ENCODE peak calls at places on chromosomes 5 and 9, in seven cellular contexts. One of them, this sample, is unnamed.
A peak's percentile ranks its signal among the peaks of the same experiment; 100 is the strongest.

GRCh38 chr9:9924369-9924768 is 688.4 kb downstream of the PTPRD start:
- DNase-seq in tibial artery: no peak
- DNase-seq in GM12865: no peak
- DNase-seq in osteocyte: no peak
- DNase-seq in GM10248: no peak
- DNase-seq in CD8-positive, alpha-beta T cell: no peak
- DNase-seq in Panc1: no peak
- DNase-seq in this sample: no peak

GRCh38 chr9:69122086-69122390 is 52.0 kb upstream of the TJP2 start:
- DNase-seq in tibial artery: peak; percentile 90
- DNase-seq in GM12865: peak; percentile 44
- DNase-seq in osteocyte: peak; percentile 92
- DNase-seq in GM10248: peak; percentile 60
- DNase-seq in CD8-positive, alpha-beta T cell: peak; percentile 17
- DNase-seq in Panc1: no peak
- DNase-seq in this sample: peak; percentile 62

GRCh38 chr9:70165006-70165602 is 93.7 kb upstream of the SMC5 start:
- DNase-seq in tibial artery: no peak
- DNase-seq in GM12865: no peak
- DNase-seq in osteocyte: no peak
- DNase-seq in GM10248: no peak
- DNase-seq in CD8-positive, alpha-beta T cell: no peak
- DNase-seq in Panc1: no peak
- DNase-seq in this sample: no peak

GRCh38 chr9:103625161-103625804 is 468.8 kb upstream of the SMC2 start:
- DNase-seq in tibial artery: no peak
- DNase-seq in GM12865: no peak
- DNase-seq in osteocyte: no peak
- DNase-seq in GM10248: no peak
- DNase-seq in CD8-positive, alpha-beta T cell: no peak
- DNase-seq in Panc1: no peak
- DNase-seq in this sample: no peak

GRCh38 chr9:136512651-136513066 is 29.8 kb upstream of the SEC16A start:
- DNase-seq in tibial artery: no peak
- DNase-seq in GM12865: no peak
- DNase-seq in osteocyte: no peak
- DNase-seq in GM10248: peak; percentile 54
- DNase-seq in CD8-positive, alpha-beta T cell: peak; percentile 23
- DNase-seq in Panc1: no peak
- DNase-seq in this sample: peak; percentile 70

GRCh38 chr5:60377826-60378225 is 322.1 kb downstream of the DEPDC1B start:
- DNase-seq in tibial artery: no peak
- DNase-seq in GM12865: no peak
- DNase-seq in osteocyte: no peak
- DNase-seq in GM10248: no peak
- DNase-seq in CD8-positive, alpha-beta T cell: no peak
- DNase-seq in Panc1: no peak
- DNase-seq in this sample: no peak

GRCh38 chr5:154435226-154435625 is 10.6 kb upstream of the SAP30L start:
- DNase-seq in tibial artery: no peak
- DNase-seq in GM12865: no peak
- DNase-seq in osteocyte: peak; percentile 23
- DNase-seq in GM10248: no peak
- DNase-seq in CD8-positive, alpha-beta T cell: no peak
- DNase-seq in Panc1: no peak
- DNase-seq in this sample: no peak

GRCh38 chr5:57711471-57711870 is 228.9 kb upstream of the ACTBL2 start:
- DNase-seq in tibial artery: no peak
- DNase-seq in GM12865: no peak
- DNase-seq in osteocyte: no peak
- DNase-seq in GM10248: no peak
- DNase-seq in CD8-positive, alpha-beta T cell: no peak
- DNase-seq in Panc1: no peak
- DNase-seq in this sample: no peak

GRCh38 chr5:176675676-176676360 is 28.5 kb downstream of the TSPAN17 start:
- DNase-seq in tibial artery: no peak
- DNase-seq in GM12865: no peak
- DNase-seq in osteocyte: no peak
- DNase-seq in GM10248: no peak
- DNase-seq in CD8-positive, alpha-beta T cell: no peak
- DNase-seq in Panc1: no peak
- DNase-seq in this sample: no peak

GRCh38 chr9:755454-756381 is 85.8 kb upstream of the DMRT1 start:
- DNase-seq in tibial artery: no peak
- DNase-seq in GM12865: peak; percentile 75
- DNase-seq in osteocyte: no peak
- DNase-seq in GM10248: no peak
- DNase-seq in CD8-positive, alpha-beta T cell: no peak
- DNase-seq in Panc1: no peak
- DNase-seq in this sample: no peak

GRCh38 chr9:133957328-133957727 is 34.8 kb downstream of the VAV2 start:
- DNase-seq in tibial artery: no peak
- DNase-seq in GM12865: peak; percentile 61
- DNase-seq in osteocyte: no peak
- DNase-seq in GM10248: no peak
- DNase-seq in CD8-positive, alpha-beta T cell: no peak
- DNase-seq in Panc1: no peak
- DNase-seq in this sample: no peak

GRCh38 chr5:96335873-96336272 is 97.2 kb downstream of the PCSK1 start:
- DNase-seq in tibial artery: no peak
- DNase-seq in GM12865: no peak
- DNase-seq in osteocyte: no peak
- DNase-seq in GM10248: no peak
- DNase-seq in CD8-positive, alpha-beta T cell: no peak
- DNase-seq in Panc1: no peak
- DNase-seq in this sample: no peak

GRCh38 chr5:104913840-104914239 is 1351.3 kb upstream of the NUDT12 start:
- DNase-seq in tibial artery: no peak
- DNase-seq in GM12865: no peak
- DNase-seq in osteocyte: no peak
- DNase-seq in GM10248: no peak
- DNase-seq in CD8-positive, alpha-beta T cell: no peak
- DNase-seq in Panc1: no peak
- DNase-seq in this sample: no peak

GRCh38 chr5:57653636-57654290 is 171.2 kb upstream of the ACTBL2 start:
- DNase-seq in tibial artery: no peak
- DNase-seq in GM12865: no peak
- DNase-seq in osteocyte: no peak
- DNase-seq in GM10248: no peak
- DNase-seq in CD8-positive, alpha-beta T cell: no peak
- DNase-seq in Panc1: no peak
- DNase-seq in this sample: no peak

GRCh38 chr9:23088932-23089364 is 642.3 kb downstream of the DMRTA1 start:
- DNase-seq in tibial artery: no peak
- DNase-seq in GM12865: peak; percentile 1
- DNase-seq in osteocyte: no peak
- DNase-seq in GM10248: no peak
- DNase-seq in CD8-positive, alpha-beta T cell: no peak
- DNase-seq in Panc1: no peak
- DNase-seq in this sample: no peak

GRCh38 chr5:40165789-40166728 is 513.7 kb upstream of the PTGER4 start:
- DNase-seq in tibial artery: no peak
- DNase-seq in GM12865: peak; percentile 6
- DNase-seq in osteocyte: no peak
- DNase-seq in GM10248: no peak
- DNase-seq in CD8-positive, alpha-beta T cell: no peak
- DNase-seq in Panc1: no peak
- DNase-seq in this sample: no peak

GRCh38 chr9:121731919-121732318 is 80.5 kb downstream of the DAB2IP start:
- DNase-seq in tibial artery: no peak
- DNase-seq in GM12865: no peak
- DNase-seq in osteocyte: no peak
- DNase-seq in GM10248: no peak
- DNase-seq in CD8-positive, alpha-beta T cell: no peak
- DNase-seq in Panc1: no peak
- DNase-seq in this sample: no peak

GRCh38 chr5:72402959-72403628 is 82.9 kb downstream of the PTCD2 start:
- DNase-seq in tibial artery: peak; percentile 81
- DNase-seq in GM12865: no peak
- DNase-seq in osteocyte: no peak
- DNase-seq in GM10248: no peak
- DNase-seq in CD8-positive, alpha-beta T cell: no peak
- DNase-seq in Panc1: no peak
- DNase-seq in this sample: no peak

GRCh38 chr9:16825364-16825763 is 45.1 kb downstream of the BNC2 start:
- DNase-seq in tibial artery: no peak
- DNase-seq in GM12865: no peak
- DNase-seq in osteocyte: no peak
- DNase-seq in GM10248: no peak
- DNase-seq in CD8-positive, alpha-beta T cell: no peak
- DNase-seq in Panc1: no peak
- DNase-seq in this sample: no peak

GRCh38 chr5:32058101-32058500 is 116.0 kb downstream of the GOLPH3 start:
- DNase-seq in tibial artery: no peak
- DNase-seq in GM12865: no peak
- DNase-seq in osteocyte: no peak
- DNase-seq in GM10248: no peak
- DNase-seq in CD8-positive, alpha-beta T cell: no peak
- DNase-seq in Panc1: no peak
- DNase-seq in this sample: no peak

GRCh38 chr5:32055891-32056866 is 117.9 kb downstream of the GOLPH3 start:
- DNase-seq in tibial artery: no peak
- DNase-seq in GM12865: no peak
- DNase-seq in osteocyte: no peak
- DNase-seq in GM10248: no peak
- DNase-seq in CD8-positive, alpha-beta T cell: no peak
- DNase-seq in Panc1: no peak
- DNase-seq in this sample: no peak

GRCh38 chr5:32061236-32061635 is 112.9 kb downstream of the GOLPH3 start:
- DNase-seq in tibial artery: no peak
- DNase-seq in GM12865: no peak
- DNase-seq in osteocyte: no peak
- DNase-seq in GM10248: no peak
- DNase-seq in CD8-positive, alpha-beta T cell: no peak
- DNase-seq in Panc1: no peak
- DNase-seq in this sample: no peak

GRCh38 chr5:32059779-32060178 is 114.3 kb downstream of the GOLPH3 start:
- DNase-seq in tibial artery: no peak
- DNase-seq in GM12865: no peak
- DNase-seq in osteocyte: no peak
- DNase-seq in GM10248: no peak
- DNase-seq in CD8-positive, alpha-beta T cell: no peak
- DNase-seq in Panc1: no peak
- DNase-seq in this sample: no peak

DNA sequence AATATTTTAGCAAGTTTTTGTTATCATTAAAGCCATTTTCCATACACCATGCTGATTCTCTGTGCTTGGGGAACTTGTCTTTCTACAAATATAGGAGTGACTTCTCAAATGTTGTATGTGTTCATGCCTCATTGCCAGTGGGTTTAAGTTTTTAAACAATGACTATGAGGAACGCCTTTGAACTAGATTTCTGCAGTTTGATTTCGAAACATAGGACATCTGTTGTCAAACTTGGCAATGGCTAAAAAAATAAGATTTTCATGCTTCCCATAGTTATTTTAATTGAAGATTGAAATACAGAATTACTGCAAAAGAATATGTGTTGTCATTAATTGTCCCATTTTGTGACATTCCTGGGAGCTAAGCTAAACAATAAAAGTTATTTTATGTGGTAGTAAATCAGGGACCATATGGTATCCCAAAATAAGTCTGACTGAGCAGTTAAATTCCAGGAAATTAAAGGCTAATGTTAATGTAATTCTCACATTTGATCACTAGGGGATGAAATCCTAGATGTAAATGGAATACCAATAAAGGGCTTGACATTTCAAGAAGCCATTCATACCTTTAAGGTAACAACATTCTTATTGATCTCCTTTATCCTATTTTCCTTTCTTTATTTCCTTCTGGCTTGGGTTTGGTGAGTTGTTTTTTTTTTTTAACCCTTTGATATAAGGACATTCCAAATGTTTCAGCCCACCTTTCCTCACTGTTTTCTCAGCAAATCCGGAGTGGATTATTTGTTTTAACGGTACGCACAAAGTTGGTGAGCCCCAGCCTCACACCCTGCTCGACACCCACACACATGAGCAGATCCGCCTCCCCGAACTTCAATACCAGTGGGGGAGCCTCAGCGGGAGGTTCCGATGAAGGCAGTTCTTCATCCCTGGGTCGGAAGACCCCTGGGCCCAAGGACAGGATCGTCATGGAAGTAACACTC is 116.7 kb downstream of the GOLPH3 start:
- DNase-seq in tibial artery: no peak
- DNase-seq in GM12865: no peak
- DNase-seq in osteocyte: no peak
- DNase-seq in GM10248: no peak
- DNase-seq in CD8-positive, alpha-beta T cell: no peak
- DNase-seq in Panc1: no peak
- DNase-seq in this sample: no peak
- TF ChIP-seq CTCF in tibial artery: no peak
- TF ChIP-seq CTCF in GM12865: peak; percentile 9
- TF ChIP-seq CTCF in osteocyte: peak; percentile 36
- TF ChIP-seq CTCF in GM10248: no peak
- TF ChIP-seq CTCF in CD8-positive, alpha-beta T cell: no peak
- TF ChIP-seq CTCF in Panc1: peak; percentile 50
- TF ChIP-seq CTCF in this sample: no peak

DNA sequence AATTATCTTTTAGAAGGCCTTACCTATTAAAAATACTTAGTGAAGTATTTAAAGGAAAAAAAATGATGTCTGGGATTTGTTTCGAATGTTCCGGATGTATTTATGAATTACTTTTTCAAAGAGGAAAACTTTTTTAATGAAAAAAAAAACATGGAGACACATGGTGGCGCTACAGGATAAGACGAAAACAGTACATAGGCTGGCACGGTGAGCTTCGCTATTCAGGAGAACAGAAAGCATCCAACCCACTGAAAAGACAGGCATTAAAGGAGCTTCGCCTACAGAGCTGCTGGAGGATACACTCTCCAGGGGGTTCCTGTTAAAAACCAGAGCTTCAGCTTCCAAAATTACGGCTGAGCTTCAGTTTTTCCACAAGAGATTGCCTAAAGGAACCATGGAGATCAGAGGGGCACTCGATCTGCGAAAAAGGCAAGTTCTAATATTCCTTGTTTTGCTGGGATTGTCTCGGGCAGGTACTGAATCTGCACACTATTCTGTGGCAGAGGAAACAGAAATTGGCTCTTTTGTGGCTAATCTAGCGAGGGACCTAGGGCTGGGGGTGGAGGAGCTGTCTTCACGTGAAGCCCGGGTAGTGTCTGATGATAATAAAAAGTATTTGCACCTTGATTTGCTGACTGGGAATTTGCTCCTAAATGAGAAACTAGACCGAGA is at the start of gene PCDHB14:
- DNase-seq in tibial artery: no peak
- DNase-seq in GM12865: no peak
- DNase-seq in osteocyte: no peak
- DNase-seq in GM10248: no peak
- DNase-seq in CD8-positive, alpha-beta T cell: no peak
- DNase-seq in Panc1: peak; percentile 22
- DNase-seq in this sample: no peak
- TF ChIP-seq CTCF in tibial artery: no peak
- TF ChIP-seq CTCF in GM12865: no peak
- TF ChIP-seq CTCF in osteocyte: peak; percentile 51
- TF ChIP-seq CTCF in GM10248: no peak
- TF ChIP-seq CTCF in CD8-positive, alpha-beta T cell: no peak
- TF ChIP-seq CTCF in Panc1: peak; percentile 72
- TF ChIP-seq CTCF in this sample: no peak

GRCh38 chr9:35374436-35374835 is 115.5 kb upstream of the RUSC2 start:
- DNase-seq in tibial artery: no peak
- DNase-seq in GM12865: no peak
- DNase-seq in osteocyte: no peak
- DNase-seq in GM10248: no peak
- DNase-seq in CD8-positive, alpha-beta T cell: no peak
- DNase-seq in Panc1: no peak
- DNase-seq in this sample: no peak
- TF ChIP-seq CTCF in tibial artery: no peak
- TF ChIP-seq CTCF in GM12865: no peak
- TF ChIP-seq CTCF in osteocyte: no peak
- TF ChIP-seq CTCF in GM10248: no peak
- TF ChIP-seq CTCF in CD8-positive, alpha-beta T cell: no peak
- TF ChIP-seq CTCF in Panc1: no peak
- TF ChIP-seq CTCF in this sample: no peak

GRCh38 chr5:14405267-14405666 is 176.3 kb upstream of the OTULINL start:
- DNase-seq in tibial artery: no peak
- DNase-seq in GM12865: no peak
- DNase-seq in osteocyte: no peak
- DNase-seq in GM10248: no peak
- DNase-seq in CD8-positive, alpha-beta T cell: no peak
- DNase-seq in Panc1: no peak
- DNase-seq in this sample: no peak
- TF ChIP-seq CTCF in tibial artery: no peak
- TF ChIP-seq CTCF in GM12865: no peak
- TF ChIP-seq CTCF in osteocyte: peak; percentile 43
- TF ChIP-seq CTCF in GM10248: peak; percentile 4
- TF ChIP-seq CTCF in CD8-positive, alpha-beta T cell: no peak
- TF ChIP-seq CTCF in Panc1: peak; percentile 73
- TF ChIP-seq CTCF in this sample: no peak

This sample was measured in GM20000.